ENCODE peak calls at places on chromosomes 3 and 15, in ten cellular contexts. Z is HS-27A; U is substantia nigra; O is midbrain; X is GM12891; I is T1000; F is stimulated activated CD8-positive, alpha-beta memory T cell treated with anti-CD3 and anti-CD28 coated beads, Interleukin-4, amount 100 ng/mL, for 1 hour; B is effector memory CD8-positive, alpha-beta T cell; E is WERI-Rb-1; P is LoVo. J is an unnamed sample.

GRCh38 chr3:33231755-33232465 is 13.3 kb upstream of the SUSD5 start:
- DNase-seq in Z (no peak), U (no peak), O (no peak), X (no peak), I (no peak), F (no peak), B (no peak), E (no peak), P (no peak), J (no peak)

GRCh38 chr3:19070325-19070724 is 78.0 kb upstream of the KCNH8 start:
- DNase-seq in Z (no peak), U (no peak), O (no peak), X (no peak), I (no peak), F (no peak), B (no peak), E (no peak), P (no peak), J (no peak)

GRCh38 chr3:59812778-59813558 is 763.1 kb upstream of the CFAP20DC start:
- DNase-seq in Z (peak), U (no peak), O (no peak), X (no peak), I (no peak), F (no peak), B (no peak), E (peak), P (no peak), J (no peak)

GRCh38 chr3:118772036-118773030 is 262.3 kb downstream of the IGSF11 start:
- DNase-seq in Z (no peak), U (no peak), O (no peak), X (no peak), I (no peak), F (no peak), B (no peak), E (no peak), P (no peak), J (no peak)

GRCh38 chr15:91369823-91370222 is 269.8 kb downstream of the SV2B start:
- DNase-seq in Z (no peak), U (no peak), O (no peak), X (no peak), I (no peak), F (no peak), B (no peak), E (no peak), P (no peak), J (no peak)

GRCh38 chr3:149330609-149331008 is 2.8 kb downstream of the TM4SF18 start:
- DNase-seq in Z (no peak), U (no peak), O (no peak), X (no peak), I (no peak), F (no peak), B (no peak), E (no peak), P (peak), J (no peak)

GRCh38 chr15:62306851-62307504 is 141.9 kb upstream of the C2CD4B start:
- DNase-seq in Z (no peak), U (peak), O (peak), X (peak), I (peak), F (no peak), B (no peak), E (peak), P (peak), J (no peak)

GRCh38 chr3:79041621-79042020 is 726.2 kb downstream of the ROBO1 start:
- DNase-seq in Z (no peak), U (no peak), O (no peak), X (no peak), I (no peak), F (no peak), B (no peak), E (no peak), P (no peak), J (no peak)

GRCh38 chr3:14899993-14900618 is 47.3 kb upstream of the NR2C2 start:
- DNase-seq in Z (no peak), U (no peak), O (no peak), X (no peak), I (no peak), F (no peak), B (no peak), E (no peak), P (no peak), J (no peak)

GRCh38 chr3:172582712-172583111 is 59.5 kb upstream of the TNFSF10 start:
- DNase-seq in Z (no peak), U (no peak), O (no peak), X (no peak), I (no peak), F (no peak), B (no peak), E (no peak), P (no peak), J (no peak)

GRCh38 chr15:92385096-92385495 is 8.6 kb upstream of the ST8SIA2 start:
- DNase-seq in Z (no peak), U (no peak), O (no peak), X (no peak), I (no peak), F (no peak), B (no peak), E (no peak), P (no peak), J (no peak)

GRCh38 chr3:30945291-30945690 is 50.8 kb upstream of the GADL1 start:
- DNase-seq in Z (no peak), U (no peak), O (no peak), X (no peak), I (no peak), F (no peak), B (no peak), E (no peak), P (no peak), J (no peak)

GRCh38 chr3:122921791-122922651 is 105.5 kb downstream of the SEMA5B start:
- DNase-seq in Z (no peak), U (no peak), O (no peak), X (peak), I (no peak), F (no peak), B (no peak), E (no peak), P (no peak), J (no peak)

GRCh38 chr3:107574650-107575049 is 51.9 kb downstream of the BBX start:
- DNase-seq in Z (peak), U (no peak), O (peak), X (no peak), I (no peak), F (no peak), B (no peak), E (no peak), P (peak), J (no peak)

GRCh38 chr15:65558336-65558735 is 28.1 kb downstream of the HACD3 start:
- DNase-seq in Z (no peak), U (no peak), O (no peak), X (no peak), I (no peak), F (no peak), B (no peak), E (no peak), P (no peak), J (no peak)

GRCh38 chr3:13548696-13549512 is at the start of gene FBLN2:
- DNase-seq in Z (no peak), U (no peak), O (no peak), X (peak), I (peak), F (no peak), B (no peak), E (peak), P (no peak), J (no peak)

GRCh38 chr15:56802164-56802563 is 68.9 kb upstream of the ZNF280D start:
- DNase-seq in Z (no peak), U (no peak), O (no peak), X (no peak), I (no peak), F (no peak), B (no peak), E (no peak), P (no peak), J (no peak)

GRCh38 chr3:149554826-149555225 is 80.3 kb downstream of the TM4SF4 start:
- DNase-seq in Z (no peak), U (no peak), O (no peak), X (no peak), I (no peak), F (no peak), B (no peak), E (no peak), P (peak), J (no peak)

GRCh38 chr15:39699531-39700110 is 83.0 kb downstream of the FSIP1 start:
- DNase-seq in Z (no peak), U (no peak), O (no peak), X (no peak), I (no peak), F (no peak), B (no peak), E (no peak), P (no peak), J (no peak)

GRCh38 chr3:171712168-171712938 is 97.9 kb downstream of the PLD1 start:
- DNase-seq in Z (peak), U (no peak), O (no peak), X (no peak), I (peak), F (no peak), B (no peak), E (no peak), P (no peak), J (no peak)

GRCh38 chr15:39890640-39891039 is 29.4 kb downstream of the GPR176 start:
- DNase-seq in Z (no peak), U (no peak), O (no peak), X (no peak), I (no peak), F (no peak), B (no peak), E (no peak), P (no peak), J (no peak)

GRCh38 chr3:128188326-128188725 is 35.0 kb downstream of the EEFSEC start:
- DNase-seq in Z (no peak), U (no peak), O (no peak), X (no peak), I (no peak), F (no peak), B (no peak), E (no peak), P (no peak), J (no peak)

GRCh38 chr3:158918008-158918407 is 116.2 kb downstream of the MFSD1 start:
- DNase-seq in Z (peak), U (no peak), O (peak), X (peak), I (peak), F (no peak), B (no peak), E (peak), P (peak), J (no peak)

GRCh38 chr3:87546216-87546615 is 269.8 kb upstream of the POU1F1 start:
- DNase-seq in Z (no peak), U (no peak), O (no peak), X (no peak), I (no peak), F (no peak), B (no peak), E (no peak), P (no peak), J (no peak)